ENCODE peak calls at places on chromosomes 7 and 10, in seven cellular contexts. V is activated CD4-positive, alpha-beta T cell treated with anti-CD3 and anti-CD28 coated beads, Interleukin-2, amount 10 ng/mL, durations not matched to agents 7 days and 5 days; O is HT-29; U is skeletal muscle cell; E is HuH-7.5; D is iris pigment epithelial cell; Z is neural crest cell. F is an unnamed sample.

GRCh38 chr10:124213881-124214523 is 120.6 kb upstream of the CHST15 start:
- DNase-seq in V (no peak), O (no peak), U (no peak), E (no peak), D (no peak), Z (no peak), F (no peak)

GRCh38 chr7:12212051-12212485 is 974 bp downstream of the TMEM106B start:
- DNase-seq in V (peak; percentile 15), O (no peak), U (no peak), E (no peak), D (peak; percentile 6), Z (no peak), F (peak; percentile 4)

GRCh38 chr7:112360681-112361080 is 89.6 kb upstream of the IFRD1 start:
- DNase-seq in V (no peak), O (no peak), U (no peak), E (no peak), D (no peak), Z (no peak), F (no peak)

GRCh38 chr10:127308031-127308430 is 111.6 kb upstream of the INSYN2A start:
- DNase-seq in V (no peak), O (no peak), U (no peak), E (no peak), D (no peak), Z (no peak), F (no peak)

GRCh38 chr10:99467236-99467999 is 37.0 kb upstream of the GOT1 start:
- DNase-seq in V (no peak), O (no peak), U (no peak), E (no peak), D (no peak), Z (no peak), F (no peak)

GRCh38 chr10:131933016-131933694 is 32.3 kb downstream of the PPP2R2D start:
- DNase-seq in V (no peak), O (no peak), U (no peak), E (no peak), D (no peak), Z (no peak), F (no peak)

GRCh38 chr10:50615654-50616053 is 8.1 kb downstream of the SGMS1 start:
- DNase-seq in V (no peak), O (no peak), U (no peak), E (no peak), D (no peak), Z (no peak), F (no peak)

GRCh38 chr7:105932835-105933477 is 30.1 kb upstream of the CDHR3 start:
- DNase-seq in V (no peak), O (no peak), U (peak; percentile 75), E (no peak), D (peak; percentile 39), Z (no peak), F (no peak)

GRCh38 chr10:19815478-19816419 is 483 bp upstream of the PLXDC2 start:
- DNase-seq in V (no peak), O (no peak), U (no peak), E (no peak), D (peak; percentile 71), Z (peak; percentile 48), F (peak; percentile 79)

GRCh38 chr7:114104035-114104434 is 185.2 kb upstream of the PPP1R3A start:
- DNase-seq in V (no peak), O (no peak), U (no peak), E (no peak), D (no peak), Z (no peak), F (no peak)

GRCh38 chr7:43757073-43757720 is 1.3 kb upstream of the BLVRA start:
- DNase-seq in V (no peak), O (no peak), U (no peak), E (no peak), D (no peak), Z (no peak), F (no peak)

GRCh38 chr10:132591166-132591971 is 53.8 kb downstream of the INPP5A start:
- DNase-seq in V (no peak), O (peak; percentile 68), U (peak; percentile 43), E (peak; percentile 51), D (peak; percentile 36), Z (no peak), F (no peak)

GRCh38 chr7:78146546-78146945 is 348.0 kb downstream of the PHTF2 start:
- DNase-seq in V (no peak), O (no peak), U (no peak), E (no peak), D (no peak), Z (no peak), F (no peak)

GRCh38 chr10:8059191-8059936 is 4.9 kb downstream of the GATA3 start:
- DNase-seq in V (no peak), O (no peak), U (no peak), E (no peak), D (no peak), Z (no peak), F (no peak)

GRCh38 chr10:24428410-24428782 is 219.5 kb downstream of the KIAA1217 start:
- DNase-seq in V (no peak), O (peak; percentile 1), U (no peak), E (no peak), D (peak; percentile 87), Z (no peak), F (no peak)

GRCh38 chr10:112182808-112183328 is 697 bp downstream of the GPAM start:
- DNase-seq in V (no peak), O (no peak), U (no peak), E (no peak), D (no peak), Z (no peak), F (no peak)

GRCh38 chr7:150451097-150451793 is 815 bp downstream of the GIMAP8 start:
- DNase-seq in V (peak; percentile 82), O (no peak), U (no peak), E (no peak), D (no peak), Z (no peak), F (peak; percentile 50)